ENCODE peak calls at places on chromosomes 13 and 19, in five cellular contexts. R, S, J, H and Q are unnamed samples.

GRCh38 chr19:1004803-1005664 is 4.8 kb downstream of the GRIN3B start:
- DNase-seq in R (no peak), S (no peak), H (no peak), J (no peak), Q (no peak)

GRCh38 chr19:41928221-41928683 is at the start of gene ERFL:
- DNase-seq in R (no peak), S (no peak), J (no peak), H (no peak), Q (no peak)

GRCh38 chr13:62704795-62705329 is 1289.2 kb upstream of the PCDH20 start:
- DNase-seq in S (no peak), R (no peak), J (no peak), H (no peak), Q (no peak)

GRCh38 chr19:50328257-50329145 is 676 bp downstream of the KCNC3 start:
- DNase-seq in J (no peak), R (no peak), S (no peak), H (no peak), Q (no peak)

GRCh38 chr19:45767881-45768643 is 990 bp downstream of the SIX5 start:
- DNase-seq in J (no peak), R (peak; percentile 65), H (no peak), S (peak; percentile 86), Q (no peak)

GRCh38 chr19:35123573-35123972 is 8.0 kb downstream of the FXYD3 start:
- DNase-seq in R (no peak), H (peak; percentile 54), J (no peak), S (no peak), Q (no peak)

GRCh38 chr13:52737900-52738299 is 1.7 kb downstream of the CNMD start:
- DNase-seq in H (no peak), J (no peak), S (no peak), R (no peak), Q (no peak)

GRCh38 chr13:112761701-112762689 is 72.2 kb downstream of the ATP11A start:
- DNase-seq in R (peak; percentile 80), J (no peak), S (no peak), H (no peak), Q (no peak)

GRCh38 chr19:10318807-10319426 is 3.1 kb upstream of the FDX2 start:
- DNase-seq in S (no peak), H (no peak), R (no peak), J (no peak), Q (no peak)

GRCh38 chr19:4829001-4829712 is 2.4 kb downstream of the TICAM1 start:
- DNase-seq in R (no peak), S (no peak), J (no peak), H (no peak), Q (no peak)